ENCODE peak calls at places on chromosomes 2 and 18, in six cellular contexts. U, N, C, H, T and G are unnamed samples.
A peak's percentile ranks its signal among the peaks of the same experiment; 100 is the strongest.

GRCh38 chr2:145007673-145008263 is 487.8 kb upstream of the ZEB2 start:
- DNase-seq in U (peak; percentile 79), N (peak; percentile 27), C (no peak), H (peak; percentile 75), T (no peak), G (no peak)

GRCh38 chr2:141438536-141438935 is 692.3 kb downstream of the LRP1B start:
- DNase-seq in U (no peak), N (no peak), C (no peak), H (no peak), T (no peak), G (no peak)

GRCh38 chr18:6605115-6605869 is 124.2 kb upstream of the ARHGAP28 start:
- DNase-seq in U (no peak), N (no peak), C (no peak), H (no peak), T (no peak), G (no peak)

GRCh38 chr18:48100712-48101165 is 170.3 kb upstream of the SMAD2 start:
- DNase-seq in U (no peak), N (no peak), C (no peak), H (no peak), T (no peak), G (no peak)

GRCh38 chr2:24515335-24515734 is 24.3 kb downstream of the NCOA1 start:
- DNase-seq in U (peak; percentile 37), N (no peak), C (no peak), H (peak; percentile 18), T (no peak), G (no peak)

GRCh38 chr2:28002181-28002580 is 111.7 kb downstream of the BABAM2 start:
- DNase-seq in U (no peak), N (no peak), C (no peak), H (no peak), T (no peak), G (no peak)

GRCh38 chr2:2735041-2735440 is 404.0 kb upstream of the MYT1L start:
- DNase-seq in U (no peak), N (no peak), C (no peak), H (no peak), T (no peak), G (no peak)

GRCh38 chr2:215868886-215869285 is 144.5 kb downstream of the MREG start:
- DNase-seq in U (no peak), N (no peak), C (no peak), H (no peak), T (no peak), G (no peak)

GRCh38 chr2:88159955-88160415 is 10.2 kb upstream of the THNSL2 start:
- DNase-seq in U (peak; percentile 77), N (peak; percentile 35), C (peak; percentile 36), H (peak; percentile 58), T (no peak), G (no peak)

GRCh38 chr2:101883860-101884259 is 107.9 kb upstream of the IL1R2 start:
- DNase-seq in U (peak; percentile 83), N (no peak), C (no peak), H (peak; percentile 60), T (no peak), G (no peak)

GRCh38 chr2:143955416-143956075 is 564.4 kb downstream of the ZEB2 start:
- DNase-seq in U (peak; percentile 87), N (no peak), C (no peak), H (peak; percentile 86), T (no peak), G (no peak)

GRCh38 chr2:227036527-227036926 is 127.5 kb downstream of the COL4A4 start:
- DNase-seq in U (no peak), N (no peak), C (no peak), H (no peak), T (no peak), G (no peak)

GRCh38 chr18:77766421-77766820 is 516.8 kb downstream of the GALR1 start:
- DNase-seq in U (no peak), N (no peak), C (no peak), H (no peak), T (no peak), G (no peak)

GRCh38 chr2:225678792-225679191 is 279.3 kb downstream of the NYAP2 start:
- DNase-seq in U (no peak), N (no peak), C (no peak), H (no peak), T (no peak), G (no peak)

GRCh38 chr2:182949572-182950189 is 83.2 kb upstream of the FRZB start:
- DNase-seq in U (peak; percentile 67), N (no peak), C (no peak), H (peak; percentile 44), T (no peak), G (no peak)

GRCh38 chr2:142966281-142966680 is 88.8 kb downstream of the KYNU start:
- DNase-seq in U (no peak), N (no peak), C (no peak), H (no peak), T (no peak), G (no peak)

GRCh38 chr2:160752475-160753330 is 259.1 kb upstream of the RBMS1 start:
- DNase-seq in U (peak; percentile 74), N (no peak), C (no peak), H (peak; percentile 74), T (no peak), G (no peak)